ENCODE peak calls at places on chromosomes 11 and 22, in eight cellular contexts. One of them, this sample, is unnamed. For H3K4me1, the result is how much of the 10 kb centered on the place peaks cover.

GRCh38 chr11:47800759-47801158 is 33.6 kb upstream of the FNBP4 start:
- DNase-seq in CD4-positive, CD25-positive, alpha-beta regulatory T cell: no peak
- DNase-seq in PC-9: no peak
- DNase-seq in A549: peak
- DNase-seq in GM23248: no peak
- DNase-seq in mucosa of descending colon: no peak
- DNase-seq in adrenal gland: no peak
- DNase-seq in fibroblast of lung: no peak
- DNase-seq in this sample: no peak

GRCh38 chr11:35035894-35036408 is 103.0 kb upstream of the CD44 start:
- DNase-seq in mucosa of descending colon: no peak
- DNase-seq in GM23248: peak
- DNase-seq in fibroblast of lung: peak
- DNase-seq in PC-9: peak
- DNase-seq in CD4-positive, CD25-positive, alpha-beta regulatory T cell: no peak
- DNase-seq in adrenal gland: no peak
- DNase-seq in A549: no peak
- DNase-seq in this sample: peak

GRCh38 chr11:77074626-77075221 is 8.0 kb downstream of the CAPN5 start:
- DNase-seq in adrenal gland: no peak
- DNase-seq in PC-9: no peak
- DNase-seq in mucosa of descending colon: no peak
- DNase-seq in A549: no peak
- DNase-seq in fibroblast of lung: no peak
- DNase-seq in CD4-positive, CD25-positive, alpha-beta regulatory T cell: no peak
- DNase-seq in GM23248: no peak
- DNase-seq in this sample: no peak

GRCh38 chr11:115843116-115843515 is 338.9 kb upstream of the CADM1 start:
- DNase-seq in PC-9: no peak
- DNase-seq in fibroblast of lung: no peak
- DNase-seq in A549: no peak
- DNase-seq in adrenal gland: no peak
- DNase-seq in mucosa of descending colon: no peak
- DNase-seq in CD4-positive, CD25-positive, alpha-beta regulatory T cell: no peak
- DNase-seq in GM23248: no peak
- DNase-seq in this sample: no peak

GRCh38 chr11:368414-369335 is 624 bp upstream of the B4GALNT4 start:
- DNase-seq in A549: peak
- DNase-seq in mucosa of descending colon: no peak
- DNase-seq in fibroblast of lung: no peak
- DNase-seq in adrenal gland: peak
- DNase-seq in CD4-positive, CD25-positive, alpha-beta regulatory T cell: no peak
- DNase-seq in GM23248: peak
- DNase-seq in PC-9: peak
- DNase-seq in this sample: no peak

GRCh38 chr11:104570088-104570701 is 328.1 kb downstream of the CASP12 start:
- DNase-seq in CD4-positive, CD25-positive, alpha-beta regulatory T cell: no peak
- DNase-seq in A549: no peak
- DNase-seq in adrenal gland: no peak
- DNase-seq in GM23248: no peak
- DNase-seq in fibroblast of lung: peak
- DNase-seq in mucosa of descending colon: no peak
- DNase-seq in PC-9: peak
- DNase-seq in this sample: peak

GRCh38 chr11:19263333-19263732 is 22.6 kb upstream of the E2F8 start:
- DNase-seq in PC-9: no peak
- DNase-seq in fibroblast of lung: no peak
- DNase-seq in adrenal gland: no peak
- DNase-seq in A549: no peak
- DNase-seq in mucosa of descending colon: no peak
- DNase-seq in CD4-positive, CD25-positive, alpha-beta regulatory T cell: no peak
- DNase-seq in GM23248: no peak
- DNase-seq in this sample: no peak

GRCh38 chr11:131186629-131187075 is 183.8 kb upstream of the NTM start:
- DNase-seq in GM23248: peak
- DNase-seq in CD4-positive, CD25-positive, alpha-beta regulatory T cell: no peak
- DNase-seq in adrenal gland: no peak
- DNase-seq in A549: no peak
- DNase-seq in PC-9: no peak
- DNase-seq in mucosa of descending colon: no peak
- DNase-seq in fibroblast of lung: no peak
- DNase-seq in this sample: no peak

GRCh38 chr11:19380375-19380774 is 139.6 kb upstream of the E2F8 start:
- DNase-seq in adrenal gland: peak
- DNase-seq in A549: peak
- DNase-seq in CD4-positive, CD25-positive, alpha-beta regulatory T cell: no peak
- DNase-seq in GM23248: peak
- DNase-seq in fibroblast of lung: peak
- DNase-seq in mucosa of descending colon: no peak
- DNase-seq in PC-9: peak
- DNase-seq in this sample: peak

GRCh38 chr11:78717031-78717430 is 142.4 kb upstream of the NARS2 start:
- DNase-seq in mucosa of descending colon: no peak
- DNase-seq in adrenal gland: no peak
- DNase-seq in GM23248: no peak
- DNase-seq in CD4-positive, CD25-positive, alpha-beta regulatory T cell: no peak
- DNase-seq in fibroblast of lung: no peak
- DNase-seq in A549: no peak
- DNase-seq in PC-9: no peak
- DNase-seq in this sample: no peak

GRCh38 chr11:4551346-4551979 is 6.5 kb downstream of the OR52M1 start:
- DNase-seq in adrenal gland: no peak
- DNase-seq in CD4-positive, CD25-positive, alpha-beta regulatory T cell: no peak
- DNase-seq in A549: peak
- DNase-seq in PC-9: no peak
- DNase-seq in GM23248: peak
- DNase-seq in mucosa of descending colon: peak
- DNase-seq in fibroblast of lung: no peak
- DNase-seq in this sample: no peak

GRCh38 chr11:75073459-75074190 is 23.1 kb downstream of the OR2AT4 start:
- DNase-seq in mucosa of descending colon: no peak
- DNase-seq in fibroblast of lung: no peak
- DNase-seq in CD4-positive, CD25-positive, alpha-beta regulatory T cell: no peak
- DNase-seq in GM23248: no peak
- DNase-seq in A549: no peak
- DNase-seq in adrenal gland: no peak
- DNase-seq in PC-9: no peak
- DNase-seq in this sample: no peak

GRCh38 chr11:85725510-85726258 is 39.7 kb upstream of the CCDC89 start:
- DNase-seq in A549: peak
- DNase-seq in CD4-positive, CD25-positive, alpha-beta regulatory T cell: no peak
- DNase-seq in PC-9: no peak
- DNase-seq in mucosa of descending colon: no peak
- DNase-seq in GM23248: peak
- DNase-seq in fibroblast of lung: peak
- DNase-seq in adrenal gland: no peak
- DNase-seq in this sample: peak

GRCh38 chr11:48005878-48006277 is 25.5 kb downstream of the PTPRJ start:
- DNase-seq in fibroblast of lung: no peak
- DNase-seq in A549: no peak
- DNase-seq in CD4-positive, CD25-positive, alpha-beta regulatory T cell: no peak
- DNase-seq in mucosa of descending colon: no peak
- DNase-seq in PC-9: no peak
- DNase-seq in adrenal gland: no peak
- DNase-seq in GM23248: peak
- DNase-seq in this sample: no peak

GRCh38 chr11:70303070-70303469 is 32.6 kb downstream of the PPFIA1 start:
- DNase-seq in PC-9: no peak
- DNase-seq in CD4-positive, CD25-positive, alpha-beta regulatory T cell: no peak
- DNase-seq in GM23248: peak
- DNase-seq in fibroblast of lung: peak
- DNase-seq in A549: no peak
- DNase-seq in mucosa of descending colon: no peak
- DNase-seq in adrenal gland: peak
- DNase-seq in this sample: no peak

GRCh38 chr11:113373306-113373705 is 14.3 kb upstream of the ANKK1 start:
- DNase-seq in PC-9: no peak
- DNase-seq in A549: no peak
- DNase-seq in adrenal gland: peak
- DNase-seq in GM23248: peak
- DNase-seq in mucosa of descending colon: no peak
- DNase-seq in fibroblast of lung: peak
- DNase-seq in CD4-positive, CD25-positive, alpha-beta regulatory T cell: no peak
- DNase-seq in this sample: no peak

GRCh38 chr11:131665344-131665968 is 295.0 kb downstream of the NTM start:
- DNase-seq in CD4-positive, CD25-positive, alpha-beta regulatory T cell: no peak
- DNase-seq in fibroblast of lung: no peak
- DNase-seq in A549: no peak
- DNase-seq in adrenal gland: no peak
- DNase-seq in PC-9: no peak
- DNase-seq in mucosa of descending colon: no peak
- DNase-seq in GM23248: no peak
- DNase-seq in this sample: no peak

GRCh38 chr11:134229131-134229790 is 4.8 kb downstream of the VPS26B start:
- DNase-seq in CD4-positive, CD25-positive, alpha-beta regulatory T cell: no peak
- DNase-seq in GM23248: peak
- DNase-seq in A549: no peak
- DNase-seq in fibroblast of lung: no peak
- DNase-seq in PC-9: no peak
- DNase-seq in mucosa of descending colon: no peak
- DNase-seq in adrenal gland: no peak
- DNase-seq in this sample: peak

GRCh38 chr11:1152316-1153104 is 5.2 kb upstream of the MUC5AC start:
- DNase-seq in A549: peak
- DNase-seq in GM23248: no peak
- DNase-seq in CD4-positive, CD25-positive, alpha-beta regulatory T cell: no peak
- DNase-seq in PC-9: peak
- DNase-seq in adrenal gland: no peak
- DNase-seq in mucosa of descending colon: no peak
- DNase-seq in fibroblast of lung: peak
- DNase-seq in this sample: peak

GRCh38 chr22:36211237-36211881 is 9.8 kb upstream of the APOL4 start:
- DNase-seq in adrenal gland: peak
- DNase-seq in mucosa of descending colon: peak
- DNase-seq in GM23248: no peak
- DNase-seq in CD4-positive, CD25-positive, alpha-beta regulatory T cell: no peak
- DNase-seq in A549: no peak
- DNase-seq in PC-9: no peak
- DNase-seq in fibroblast of lung: peak
- DNase-seq in this sample: no peak

DNA sequence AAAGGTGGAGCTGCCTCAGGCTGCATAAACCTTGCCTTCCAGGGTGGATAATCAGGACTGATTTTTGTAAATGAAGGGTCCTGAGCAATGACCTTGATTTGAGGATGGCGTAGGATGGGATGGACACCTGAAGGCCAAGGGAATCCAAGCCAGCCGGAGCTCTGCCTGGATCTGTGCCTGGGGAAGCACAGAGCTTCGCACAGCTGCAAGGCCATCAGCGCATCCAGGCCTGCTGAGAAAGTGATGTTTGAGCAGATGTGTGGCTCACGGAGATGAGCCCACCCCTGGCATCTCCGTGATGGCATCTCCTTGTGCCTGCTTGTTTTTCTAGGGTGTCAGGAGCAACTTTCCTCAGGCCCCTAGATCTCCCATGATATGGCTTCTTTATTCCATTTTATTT is 23.3 kb downstream of the FAM83F start:
- DNase-seq in adrenal gland: no peak
- DNase-seq in fibroblast of lung: no peak
- DNase-seq in PC-9: no peak
- DNase-seq in mucosa of descending colon: no peak
- DNase-seq in GM23248: no peak
- DNase-seq in A549: no peak
- DNase-seq in CD4-positive, CD25-positive, alpha-beta regulatory T cell: no peak
- DNase-seq in this sample: no peak
- H3K4me1 ChIP-seq in adrenal gland: under half
- H3K4me1 ChIP-seq in fibroblast of lung: under half
- H3K4me1 ChIP-seq in PC-9: under half
- H3K4me1 ChIP-seq in mucosa of descending colon: under half
- H3K4me1 ChIP-seq in GM23248: under half
- H3K4me1 ChIP-seq in A549: under half
- H3K4me1 ChIP-seq in CD4-positive, CD25-positive, alpha-beta regulatory T cell: under half
- H3K4me1 ChIP-seq in this sample: under half

DNA sequence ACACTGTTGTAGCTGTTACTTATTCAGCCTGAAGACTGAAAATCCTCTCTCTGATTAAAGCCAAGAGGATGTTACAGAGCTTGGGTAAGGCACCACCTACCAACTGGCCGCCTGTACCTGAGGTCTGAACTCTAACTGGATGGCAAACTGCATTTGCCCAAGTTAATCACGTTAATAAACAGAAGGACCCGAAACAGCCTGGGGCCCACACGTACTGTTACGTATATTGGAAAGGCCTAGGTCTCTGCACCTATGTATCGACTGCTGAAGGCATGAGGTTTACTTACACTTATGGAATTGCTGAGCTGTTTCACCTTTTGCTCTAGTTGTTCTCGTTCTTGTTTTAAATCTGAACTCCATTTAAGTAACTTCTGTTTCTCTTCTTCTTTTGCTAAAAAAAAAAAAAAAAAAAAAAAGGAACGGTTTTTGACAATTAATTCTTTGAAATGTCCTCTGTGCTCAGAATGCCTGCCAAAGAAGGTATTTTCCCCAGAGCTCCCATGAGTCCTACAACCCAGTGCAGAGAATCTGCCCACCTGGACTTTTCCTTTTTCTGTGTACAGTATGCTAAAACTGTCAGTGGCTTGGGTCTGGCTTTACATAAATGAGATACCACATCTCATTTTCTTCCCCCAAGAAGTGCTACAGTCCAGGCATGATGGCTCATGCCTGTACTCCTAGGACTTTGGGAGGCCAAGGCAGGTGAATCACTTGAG is 13.1 kb downstream of the LARGE2 start:
- DNase-seq in fibroblast of lung: no peak
- DNase-seq in CD4-positive, CD25-positive, alpha-beta regulatory T cell: no peak
- DNase-seq in A549: no peak
- DNase-seq in mucosa of descending colon: no peak
- DNase-seq in PC-9: no peak
- DNase-seq in adrenal gland: no peak
- DNase-seq in GM23248: no peak
- DNase-seq in this sample: no peak
- H3K4me1 ChIP-seq in fibroblast of lung: under half
- H3K4me1 ChIP-seq in CD4-positive, CD25-positive, alpha-beta regulatory T cell: under half
- H3K4me1 ChIP-seq in A549: under half
- H3K4me1 ChIP-seq in mucosa of descending colon: under half
- H3K4me1 ChIP-seq in PC-9: under half
- H3K4me1 ChIP-seq in adrenal gland: under half
- H3K4me1 ChIP-seq in GM23248: under half
- H3K4me1 ChIP-seq in this sample: under half

DNA sequence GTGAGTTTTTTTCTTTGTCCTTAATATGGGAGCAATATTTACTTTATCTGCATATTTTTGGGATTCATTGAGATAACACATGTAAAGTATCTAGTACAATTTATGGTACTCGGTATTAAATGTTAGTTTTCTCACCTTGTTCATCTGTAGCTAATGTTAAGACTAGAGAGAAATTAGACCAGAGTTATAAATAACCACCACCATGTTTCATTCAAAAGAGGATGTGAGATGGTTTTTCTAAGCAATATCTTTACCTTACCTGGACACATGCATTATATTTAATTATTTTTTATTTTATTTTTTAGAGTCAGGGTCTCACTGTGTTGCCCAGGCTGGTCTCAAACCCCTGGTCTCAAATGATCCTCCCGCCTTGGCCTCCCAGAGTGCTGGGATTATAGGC is 18.4 kb downstream of the ARHGAP42 start:
- DNase-seq in GM23248: no peak
- DNase-seq in CD4-positive, CD25-positive, alpha-beta regulatory T cell: no peak
- DNase-seq in PC-9: no peak
- DNase-seq in A549: no peak
- DNase-seq in fibroblast of lung: no peak
- DNase-seq in mucosa of descending colon: no peak
- DNase-seq in adrenal gland: no peak
- DNase-seq in this sample: no peak
- H3K4me1 ChIP-seq in GM23248: under half
- H3K4me1 ChIP-seq in CD4-positive, CD25-positive, alpha-beta regulatory T cell: under half
- H3K4me1 ChIP-seq in PC-9: under half
- H3K4me1 ChIP-seq in A549: under half
- H3K4me1 ChIP-seq in fibroblast of lung: under half
- H3K4me1 ChIP-seq in mucosa of descending colon: under half
- H3K4me1 ChIP-seq in adrenal gland: under half
- H3K4me1 ChIP-seq in this sample: under half

GRCh38 chr11:10455637-10456487 is 798 bp downstream of the AMPD3 start:
- DNase-seq in mucosa of descending colon: peak
- DNase-seq in PC-9: peak
- DNase-seq in GM23248: peak
- DNase-seq in adrenal gland: peak
- DNase-seq in fibroblast of lung: peak
- DNase-seq in A549: peak
- DNase-seq in CD4-positive, CD25-positive, alpha-beta regulatory T cell: peak
- DNase-seq in this sample: peak
- H3K4me1 ChIP-seq in mucosa of descending colon: under half
- H3K4me1 ChIP-seq in PC-9: half or more
- H3K4me1 ChIP-seq in GM23248: under half
- H3K4me1 ChIP-seq in adrenal gland: half or more
- H3K4me1 ChIP-seq in fibroblast of lung: under half
- H3K4me1 ChIP-seq in A549: under half
- H3K4me1 ChIP-seq in CD4-positive, CD25-positive, alpha-beta regulatory T cell: half or more
- H3K4me1 ChIP-seq in this sample: under half